ENCODE peak calls at places on chromosomes 4 and X, in six cellular contexts. U, H, O, J, S and Q are unnamed samples.

GRCh38 chr4:94452476-94453300 is 946 bp downstream of the PDLIM5 start:
- DNase-seq in O (peak; percentile 89), S (peak; percentile 78), J (peak; percentile 64), H (no peak), U (no peak), Q (peak; percentile 87)

GRCh38 chr4:77433102-77433733 is 172.4 kb upstream of the CXCL13 start:
- DNase-seq in O (peak; percentile 55), S (peak; percentile 39), H (peak; percentile 25), U (peak; percentile 44), J (peak; percentile 13), Q (no peak)

GRCh38 chr4:108172780-108173598 is 4.3 kb upstream of the LEF1 start:
- DNase-seq in U (peak; percentile 61), S (peak; percentile 52), O (peak; percentile 80), H (no peak), J (peak; percentile 76), Q (peak; percentile 76)

GRCh38 chr4:34721835-34722234 is 1522.5 kb downstream of the ARAP2 start:
- DNase-seq in U (no peak), H (no peak), S (no peak), O (no peak), J (no peak), Q (no peak)

GRCh38 chr4:158172196-158172557 is 648 bp downstream of the GASK1B start:
- DNase-seq in H (no peak), O (no peak), J (no peak), S (no peak), U (no peak), Q (no peak)

GRCh38 chrX:1323315-1323714 is 13.3 kb upstream of the IL3RA start:
- DNase-seq in H (no peak), S (peak; percentile 90), J (peak; percentile 44), U (peak; percentile 69), O (peak; percentile 94), Q (peak; percentile 76)

GRCh38 chr4:42339935-42340406 is 57.3 kb upstream of the SHISA3 start:
- DNase-seq in H (no peak), J (no peak), S (no peak), O (peak; percentile 66), U (no peak), Q (no peak)

GRCh38 chr4:90113881-90114457 is 13.2 kb upstream of the CCSER1 start:
- DNase-seq in H (no peak), S (no peak), U (no peak), O (no peak), J (no peak), Q (no peak)

GRCh38 chr4:38166082-38166481 is 205.9 kb downstream of the PTTG2 start:
- DNase-seq in H (no peak), U (no peak), O (peak; percentile 61), S (no peak), J (no peak), Q (no peak)

GRCh38 chr4:56215901-56216300 is 171.4 kb downstream of the AASDH start:
- DNase-seq in U (no peak), H (no peak), O (no peak), J (no peak), S (peak; percentile 42), Q (no peak)

GRCh38 chr4:81648576-81649272 is 177.0 kb upstream of the RASGEF1B start:
- DNase-seq in S (no peak), H (peak; percentile 36), U (peak; percentile 37), J (no peak), O (no peak), Q (no peak)

GRCh38 chrX:85309717-85310116 is 65.9 kb downstream of the ZNF711 start:
- DNase-seq in J (no peak), H (no peak), S (peak; percentile 26), O (peak; percentile 49), U (no peak), Q (no peak)
- TF ChIP-seq CTCF in J (peak; percentile 7), H (peak; percentile 14), S (peak; percentile 41), O (peak; percentile 59), U (no peak), Q (no peak)

GRCh38 chr4:170091069-170091696 is 1.4 kb upstream of the AADAT start:
- DNase-seq in J (peak; percentile 20), U (no peak), O (peak; percentile 79), S (peak; percentile 66), H (no peak), Q (no peak)

GRCh38 chr4:170088686-170089085 is 1.1 kb downstream of the AADAT start:
- DNase-seq in H (no peak), J (no peak), U (no peak), O (no peak), S (no peak), Q (no peak)

GRCh38 chr4:170089274-170089742 is 448 bp downstream of the AADAT start:
- DNase-seq in J (peak; percentile 44), U (no peak), O (peak; percentile 79), S (peak; percentile 60), H (no peak), Q (no peak)

GRCh38 chr4:170090667-170091052 is 904 bp upstream of the AADAT start:
- DNase-seq in U (no peak), O (no peak), S (no peak), H (no peak), J (no peak), Q (no peak)

GRCh38 chr4:170089743-170090666 is at the start of gene AADAT:
- DNase-seq in O (peak; percentile 96), J (peak; percentile 90), H (no peak), U (peak; percentile 30), S (peak; percentile 87), Q (peak; percentile 89)
- TF ChIP-seq CTCF in O (peak; percentile 85), J (peak; percentile 73), H (peak; percentile 60), U (no peak), S (peak; percentile 86), Q (peak; percentile 61)

GRCh38 chr4:165355900-165356300 is 22.9 kb upstream of the CPE start:
- DNase-seq in S (peak; percentile 74), O (peak; percentile 85), U (no peak), H (no peak), J (peak; percentile 48), Q (no peak)
- TF ChIP-seq CTCF in S (peak; percentile 72), O (peak; percentile 83), U (no peak), H (peak; percentile 78), J (peak; percentile 43), Q (no peak)

DNA sequence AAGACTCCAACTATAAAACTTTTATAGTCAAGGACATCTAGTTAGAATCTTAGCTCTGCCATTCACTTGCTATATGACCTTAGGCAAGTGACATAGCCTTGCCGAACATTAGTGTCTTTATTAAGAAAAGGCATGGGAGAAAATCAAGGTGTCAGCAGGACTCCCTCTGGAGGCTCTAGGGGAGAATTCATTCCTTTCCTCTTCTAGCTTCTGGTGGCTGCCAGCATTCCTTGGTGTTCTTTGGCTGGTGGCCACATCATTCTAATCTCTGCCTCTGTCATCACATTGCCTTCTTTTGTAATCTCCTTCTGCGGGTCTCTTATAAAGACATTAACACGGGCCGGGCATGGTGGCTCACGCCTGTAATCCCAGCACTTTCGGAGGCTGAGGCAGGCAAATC is 99.8 kb downstream of the PPP1R2C start:
- DNase-seq in U (no peak), S (no peak), H (no peak), O (no peak), J (no peak), Q (no peak)
- TF ChIP-seq CTCF in U (no peak), S (peak; percentile 46), H (peak; percentile 47), O (peak; percentile 44), J (no peak), Q (no peak)

GRCh38 chr4:86653237-86653865 is 59.2 kb downstream of the PTPN13 start:
- DNase-seq in U (no peak), S (no peak), O (peak; percentile 64), H (no peak), J (no peak), Q (no peak)
- TF ChIP-seq CTCF in U (peak; percentile 11), S (peak; percentile 80), O (peak; percentile 86), H (peak; percentile 55), J (no peak), Q (no peak)

GRCh38 chrX:109841257-109841656 is 108.2 kb upstream of the ACSL4 start:
- DNase-seq in O (no peak), U (no peak), H (no peak), S (no peak), J (no peak), Q (no peak)
- TF ChIP-seq CTCF in O (no peak), U (no peak), H (no peak), S (no peak), J (no peak), Q (no peak)

GRCh38 chrX:2391869-2392606 is 108.7 kb downstream of the DHRSX start:
- DNase-seq in U (no peak), S (peak; percentile 96), J (no peak), H (peak; percentile 83), O (peak; percentile 94), Q (no peak)
- TF ChIP-seq CTCF in U (no peak), S (no peak), J (no peak), H (peak; percentile 46), O (peak; percentile 32), Q (no peak)

DNA sequence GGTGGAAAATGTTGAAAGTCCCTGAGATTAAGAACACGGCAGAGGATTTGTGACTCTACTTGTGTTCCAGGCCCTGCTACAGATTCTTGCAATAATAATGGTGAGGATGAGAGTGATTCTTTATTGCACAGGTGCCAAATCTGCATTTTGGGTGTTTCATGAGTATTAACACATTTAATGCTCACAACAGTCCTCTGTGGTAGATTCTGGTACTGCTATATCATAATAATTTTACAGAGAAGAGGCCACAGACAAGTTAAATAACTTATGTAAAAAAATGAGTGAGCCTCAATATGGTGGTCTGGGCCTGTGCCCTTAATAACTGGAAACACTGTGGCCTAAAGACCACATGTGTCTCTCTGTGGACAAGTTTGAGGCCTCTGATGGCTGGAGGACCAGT is 124.3 kb downstream of the C4orf33 start:
- DNase-seq in H (no peak), O (no peak), J (no peak), U (no peak), S (no peak), Q (no peak)
- TF ChIP-seq CTCF in H (peak; percentile 4), O (peak; percentile 15), J (no peak), U (no peak), S (no peak), Q (no peak)

DNA sequence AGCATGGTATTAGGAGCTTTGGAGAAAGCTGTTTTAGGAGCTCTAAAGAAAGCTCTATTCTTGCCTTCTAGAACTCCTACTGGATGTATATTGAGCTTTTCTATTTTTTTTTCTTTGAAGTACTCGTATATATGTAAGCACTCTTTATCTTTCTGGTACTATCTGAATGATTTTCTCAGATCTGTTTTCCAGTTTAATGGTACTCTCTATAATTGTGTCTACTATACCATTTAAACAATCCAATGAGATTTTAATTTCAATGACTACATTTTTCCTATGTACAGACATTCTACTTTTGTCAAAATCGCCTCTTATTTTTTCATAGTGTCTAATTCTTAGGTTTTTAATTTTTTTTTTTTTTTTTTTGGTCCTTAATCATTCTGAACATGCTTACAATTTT is 328.1 kb downstream of the DCTD start:
- DNase-seq in O (no peak), J (no peak), H (no peak), S (no peak), U (no peak), Q (no peak)
- TF ChIP-seq CTCF in O (no peak), J (no peak), H (no peak), S (no peak), U (no peak), Q (no peak)